ENCODE peak calls at places on chromosomes 5 and 9, in six cellular contexts. One of them, this sample, is unnamed.

GRCh38 chr9:98961513-98962180 is 17.9 kb downstream of the COL15A1 start:
- DNase-seq in neuronal stem cell: no peak
- DNase-seq in naive thymus-derived CD4-positive, alpha-beta T cell: no peak
- DNase-seq in A549: no peak
- DNase-seq in breast epithelium: no peak
- DNase-seq in OCI-LY7: no peak
- DNase-seq in this sample: no peak

GRCh38 chr5:66647146-66647856 is 51.1 kb downstream of the MAST4 start:
- DNase-seq in A549: no peak
- DNase-seq in OCI-LY7: no peak
- DNase-seq in neuronal stem cell: no peak
- DNase-seq in breast epithelium: no peak
- DNase-seq in naive thymus-derived CD4-positive, alpha-beta T cell: no peak
- DNase-seq in this sample: no peak

GRCh38 chr5:132526290-132526973 is 16.9 kb downstream of the IL5 start:
- DNase-seq in breast epithelium: no peak
- DNase-seq in naive thymus-derived CD4-positive, alpha-beta T cell: peak; percentile 48
- DNase-seq in OCI-LY7: peak; percentile 65
- DNase-seq in A549: peak; percentile 59
- DNase-seq in neuronal stem cell: peak; percentile 69
- DNase-seq in this sample: no peak

GRCh38 chr5:178186417-178186816 is 754 bp downstream of the GMCL2 start:
- DNase-seq in OCI-LY7: no peak
- DNase-seq in neuronal stem cell: no peak
- DNase-seq in breast epithelium: no peak
- DNase-seq in naive thymus-derived CD4-positive, alpha-beta T cell: no peak
- DNase-seq in A549: no peak
- DNase-seq in this sample: no peak

GRCh38 chr5:93503598-93504067 is 77.4 kb downstream of the NR2F1-AS1 start:
- DNase-seq in breast epithelium: no peak
- DNase-seq in naive thymus-derived CD4-positive, alpha-beta T cell: no peak
- DNase-seq in neuronal stem cell: no peak
- DNase-seq in OCI-LY7: no peak
- DNase-seq in A549: peak; percentile 44
- DNase-seq in this sample: no peak

GRCh38 chr5:100691545-100691944 is 156.4 kb downstream of the FAM174A start:
- DNase-seq in neuronal stem cell: no peak
- DNase-seq in A549: no peak
- DNase-seq in breast epithelium: no peak
- DNase-seq in OCI-LY7: no peak
- DNase-seq in naive thymus-derived CD4-positive, alpha-beta T cell: no peak
- DNase-seq in this sample: no peak

GRCh38 chr5:10354048-10354872 is 765 bp downstream of the MARCHF6 start:
- DNase-seq in OCI-LY7: peak; percentile 62
- DNase-seq in breast epithelium: no peak
- DNase-seq in neuronal stem cell: peak; percentile 54
- DNase-seq in naive thymus-derived CD4-positive, alpha-beta T cell: peak; percentile 42
- DNase-seq in A549: peak; percentile 74
- DNase-seq in this sample: peak; percentile 29

GRCh38 chr9:109331353-109331752 is 10.5 kb upstream of the EPB41L4B start:
- DNase-seq in naive thymus-derived CD4-positive, alpha-beta T cell: no peak
- DNase-seq in A549: no peak
- DNase-seq in breast epithelium: peak; percentile 95
- DNase-seq in neuronal stem cell: no peak
- DNase-seq in OCI-LY7: no peak
- DNase-seq in this sample: no peak

GRCh38 chr9:3992924-3993323 is 306.9 kb downstream of the GLIS3 start:
- DNase-seq in neuronal stem cell: no peak
- DNase-seq in breast epithelium: no peak
- DNase-seq in A549: no peak
- DNase-seq in OCI-LY7: no peak
- DNase-seq in naive thymus-derived CD4-positive, alpha-beta T cell: no peak
- DNase-seq in this sample: no peak

GRCh38 chr9:21576331-21577189 is 94.4 kb upstream of the IFNE start:
- DNase-seq in OCI-LY7: no peak
- DNase-seq in naive thymus-derived CD4-positive, alpha-beta T cell: peak; percentile 60
- DNase-seq in neuronal stem cell: peak; percentile 80
- DNase-seq in breast epithelium: no peak
- DNase-seq in A549: peak; percentile 80
- DNase-seq in this sample: no peak

GRCh38 chr9:26779072-26779471 is 113.5 kb downstream of the CAAP1 start:
- DNase-seq in A549: peak; percentile 28
- DNase-seq in neuronal stem cell: no peak
- DNase-seq in breast epithelium: no peak
- DNase-seq in OCI-LY7: no peak
- DNase-seq in naive thymus-derived CD4-positive, alpha-beta T cell: no peak
- DNase-seq in this sample: no peak

GRCh38 chr9:79617395-79617794 is 45.6 kb downstream of the TLE4 start:
- DNase-seq in A549: no peak
- DNase-seq in OCI-LY7: no peak
- DNase-seq in breast epithelium: no peak
- DNase-seq in neuronal stem cell: no peak
- DNase-seq in naive thymus-derived CD4-positive, alpha-beta T cell: no peak
- DNase-seq in this sample: no peak

GRCh38 chr5:139660105-139660915 is 12.2 kb downstream of the CXXC5 start:
- DNase-seq in neuronal stem cell: no peak
- DNase-seq in breast epithelium: peak; percentile 91
- DNase-seq in A549: peak; percentile 68
- DNase-seq in naive thymus-derived CD4-positive, alpha-beta T cell: no peak
- DNase-seq in OCI-LY7: peak; percentile 32
- DNase-seq in this sample: no peak

GRCh38 chr5:51468196-51468595 is 84.9 kb downstream of the ISL1 start:
- DNase-seq in breast epithelium: no peak
- DNase-seq in OCI-LY7: no peak
- DNase-seq in A549: no peak
- DNase-seq in neuronal stem cell: no peak
- DNase-seq in naive thymus-derived CD4-positive, alpha-beta T cell: no peak
- DNase-seq in this sample: no peak

GRCh38 chr9:33029106-33029788 is 4.2 kb downstream of the DNAJA1 start:
- DNase-seq in A549: peak; percentile 34
- DNase-seq in breast epithelium: no peak
- DNase-seq in naive thymus-derived CD4-positive, alpha-beta T cell: no peak
- DNase-seq in neuronal stem cell: no peak
- DNase-seq in OCI-LY7: no peak
- DNase-seq in this sample: no peak

GRCh38 chr5:154375331-154376008 is 70.3 kb upstream of the SAP30L start:
- DNase-seq in breast epithelium: no peak
- DNase-seq in A549: no peak
- DNase-seq in OCI-LY7: no peak
- DNase-seq in neuronal stem cell: no peak
- DNase-seq in naive thymus-derived CD4-positive, alpha-beta T cell: no peak
- DNase-seq in this sample: no peak

GRCh38 chr5:14721990-14722656 is 57.6 kb downstream of the OTULIN start:
- DNase-seq in A549: no peak
- DNase-seq in naive thymus-derived CD4-positive, alpha-beta T cell: no peak
- DNase-seq in neuronal stem cell: no peak
- DNase-seq in OCI-LY7: no peak
- DNase-seq in breast epithelium: no peak
- DNase-seq in this sample: no peak

GRCh38 chr5:3304346-3304745 is 291.3 kb upstream of the IRX1 start:
- DNase-seq in A549: no peak
- DNase-seq in naive thymus-derived CD4-positive, alpha-beta T cell: no peak
- DNase-seq in OCI-LY7: no peak
- DNase-seq in breast epithelium: no peak
- DNase-seq in neuronal stem cell: no peak
- DNase-seq in this sample: no peak

GRCh38 chr9:6243746-6244145 is 28.1 kb downstream of the IL33 start:
- DNase-seq in naive thymus-derived CD4-positive, alpha-beta T cell: no peak
- DNase-seq in A549: no peak
- DNase-seq in neuronal stem cell: no peak
- DNase-seq in OCI-LY7: no peak
- DNase-seq in breast epithelium: no peak
- DNase-seq in this sample: no peak

GRCh38 chr9:83707518-83707767 is 315 bp downstream of the UBQLN1 start:
- DNase-seq in naive thymus-derived CD4-positive, alpha-beta T cell: no peak
- DNase-seq in A549: no peak
- DNase-seq in breast epithelium: no peak
- DNase-seq in neuronal stem cell: no peak
- DNase-seq in OCI-LY7: no peak
- DNase-seq in this sample: no peak
- H3K4me3 ChIP-seq in naive thymus-derived CD4-positive, alpha-beta T cell: peak overlapping the region; percentile 79
- H3K4me3 ChIP-seq in A549: peak overlapping the region; percentile 76
- H3K4me3 ChIP-seq in breast epithelium: peak overlapping the region; percentile 88
- H3K4me3 ChIP-seq in neuronal stem cell: peak overlapping the region; percentile 77
- H3K4me3 ChIP-seq in OCI-LY7: peak overlapping the region; percentile 89
- H3K4me3 ChIP-seq in this sample: peak overlapping the region; percentile 97

DNA sequence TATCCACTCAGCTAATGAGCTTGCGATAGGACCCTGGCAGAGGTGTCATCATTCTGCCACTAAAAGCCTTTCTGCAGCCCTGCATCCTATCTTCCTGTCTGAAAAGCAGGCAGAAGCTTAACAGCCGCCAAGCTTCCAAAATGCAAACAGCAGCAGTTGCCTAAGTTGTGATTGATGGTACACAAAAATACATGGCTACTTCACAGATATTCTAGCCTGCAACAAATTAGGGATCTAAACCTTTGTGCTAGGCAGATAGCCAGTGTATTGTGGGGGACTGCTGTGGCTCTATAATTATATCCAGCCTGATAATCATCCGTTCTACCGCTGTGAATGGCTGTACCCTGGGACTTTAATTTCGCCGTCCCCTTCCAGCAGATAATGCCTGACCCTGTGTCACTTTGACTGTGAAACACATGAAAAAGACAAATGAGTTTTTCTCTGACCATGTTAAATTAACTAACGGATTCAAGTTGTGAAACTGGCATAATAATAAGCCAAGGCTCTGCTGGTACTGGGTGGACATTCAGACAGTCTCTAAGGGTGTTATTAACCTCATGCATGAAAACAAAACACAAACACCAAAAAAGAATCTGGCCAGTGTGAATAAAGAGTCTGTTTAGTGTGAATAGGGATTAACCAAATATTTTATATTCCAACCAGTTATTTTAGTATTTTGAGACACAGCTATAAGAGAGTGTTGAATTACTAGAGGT is 45.9 kb downstream of the SEMA6A start:
- DNase-seq in neuronal stem cell: no peak
- DNase-seq in breast epithelium: no peak
- DNase-seq in naive thymus-derived CD4-positive, alpha-beta T cell: no peak
- DNase-seq in OCI-LY7: no peak
- DNase-seq in A549: no peak
- DNase-seq in this sample: no peak
- H3K4me1 ChIP-seq in neuronal stem cell: peaks cover 14% of the 10 kb centered on the region
- H3K4me1 ChIP-seq in breast epithelium: no peaks in the 10 kb centered on the region
- H3K4me1 ChIP-seq in naive thymus-derived CD4-positive, alpha-beta T cell: no peaks in the 10 kb centered on the region
- H3K4me1 ChIP-seq in OCI-LY7: no peaks in the 10 kb centered on the region
- H3K4me1 ChIP-seq in A549: no peaks in the 10 kb centered on the region
- H3K4me1 ChIP-seq in this sample: no peaks in the 10 kb centered on the region

GRCh38 chr9:113955076-113955752 is 79.1 kb downstream of the ZNF618 start:
- DNase-seq in A549: no peak
- DNase-seq in breast epithelium: no peak
- DNase-seq in neuronal stem cell: no peak
- DNase-seq in OCI-LY7: no peak
- DNase-seq in naive thymus-derived CD4-positive, alpha-beta T cell: no peak
- DNase-seq in this sample: no peak

GRCh38 chr9:113958556-113958955 is 82.4 kb downstream of the ZNF618 start:
- DNase-seq in naive thymus-derived CD4-positive, alpha-beta T cell: no peak
- DNase-seq in A549: no peak
- DNase-seq in OCI-LY7: no peak
- DNase-seq in breast epithelium: no peak
- DNase-seq in neuronal stem cell: no peak
- DNase-seq in this sample: no peak

GRCh38 chr9:113953541-113953940 is 77.4 kb downstream of the ZNF618 start:
- DNase-seq in breast epithelium: no peak
- DNase-seq in A549: no peak
- DNase-seq in neuronal stem cell: no peak
- DNase-seq in naive thymus-derived CD4-positive, alpha-beta T cell: no peak
- DNase-seq in OCI-LY7: no peak
- DNase-seq in this sample: peak; percentile 27

GRCh38 chr9:113957778-113958430 is 81.8 kb downstream of the ZNF618 start:
- DNase-seq in breast epithelium: no peak
- DNase-seq in OCI-LY7: no peak
- DNase-seq in neuronal stem cell: no peak
- DNase-seq in A549: peak; percentile 37
- DNase-seq in naive thymus-derived CD4-positive, alpha-beta T cell: no peak
- DNase-seq in this sample: no peak

DNA sequence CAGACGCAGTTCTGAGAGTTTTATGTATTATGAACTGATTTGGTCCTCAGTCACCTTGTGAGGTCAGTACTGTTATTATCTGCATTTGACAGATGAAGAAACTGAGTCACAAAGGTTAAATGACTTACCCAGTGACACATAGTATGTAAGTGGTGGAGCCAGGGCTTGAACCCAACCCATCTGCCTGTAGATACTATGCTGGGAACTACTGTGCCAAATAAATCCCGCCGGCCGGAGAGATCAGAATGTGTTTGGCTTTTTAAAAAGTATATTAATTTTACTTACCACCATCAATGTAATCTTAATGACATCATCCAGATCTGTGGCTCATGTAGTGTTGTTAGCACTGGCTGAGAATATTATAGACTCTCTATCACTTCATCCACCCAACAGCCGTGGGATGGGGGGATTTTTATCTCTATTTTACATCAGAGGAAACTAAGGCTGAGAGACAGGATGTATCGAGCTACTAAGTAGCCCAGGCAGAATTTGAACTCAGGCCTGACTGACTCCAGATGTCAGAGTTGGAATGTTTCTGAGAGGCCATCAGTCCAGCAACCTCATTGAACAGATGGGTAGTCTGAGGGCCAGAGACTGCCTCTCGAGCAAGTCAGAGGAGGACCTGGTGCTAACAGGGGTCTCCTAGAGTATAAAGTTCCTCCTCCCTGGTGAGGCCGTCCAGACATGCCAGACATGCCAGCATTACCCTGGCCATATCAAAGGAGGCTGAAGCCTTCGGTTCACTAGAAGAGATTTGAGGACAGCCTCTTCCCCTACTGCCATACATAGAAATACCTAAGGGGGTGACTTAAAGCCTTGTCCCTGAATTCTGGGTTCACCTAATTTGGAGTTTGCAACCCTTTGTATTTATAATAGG is 81.0 kb downstream of the ZNF618 start:
- DNase-seq in OCI-LY7: no peak
- DNase-seq in naive thymus-derived CD4-positive, alpha-beta T cell: no peak
- DNase-seq in neuronal stem cell: no peak
- DNase-seq in breast epithelium: no peak
- DNase-seq in A549: no peak
- DNase-seq in this sample: no peak
- H3K4me3 ChIP-seq in OCI-LY7: no peak overlapping the region
- H3K4me3 ChIP-seq in naive thymus-derived CD4-positive, alpha-beta T cell: no peak overlapping the region
- H3K4me3 ChIP-seq in neuronal stem cell: no peak overlapping the region
- H3K4me3 ChIP-seq in breast epithelium: no peak overlapping the region
- H3K4me3 ChIP-seq in A549: no peak overlapping the region
- H3K4me3 ChIP-seq in this sample: no peak overlapping the region

DNA sequence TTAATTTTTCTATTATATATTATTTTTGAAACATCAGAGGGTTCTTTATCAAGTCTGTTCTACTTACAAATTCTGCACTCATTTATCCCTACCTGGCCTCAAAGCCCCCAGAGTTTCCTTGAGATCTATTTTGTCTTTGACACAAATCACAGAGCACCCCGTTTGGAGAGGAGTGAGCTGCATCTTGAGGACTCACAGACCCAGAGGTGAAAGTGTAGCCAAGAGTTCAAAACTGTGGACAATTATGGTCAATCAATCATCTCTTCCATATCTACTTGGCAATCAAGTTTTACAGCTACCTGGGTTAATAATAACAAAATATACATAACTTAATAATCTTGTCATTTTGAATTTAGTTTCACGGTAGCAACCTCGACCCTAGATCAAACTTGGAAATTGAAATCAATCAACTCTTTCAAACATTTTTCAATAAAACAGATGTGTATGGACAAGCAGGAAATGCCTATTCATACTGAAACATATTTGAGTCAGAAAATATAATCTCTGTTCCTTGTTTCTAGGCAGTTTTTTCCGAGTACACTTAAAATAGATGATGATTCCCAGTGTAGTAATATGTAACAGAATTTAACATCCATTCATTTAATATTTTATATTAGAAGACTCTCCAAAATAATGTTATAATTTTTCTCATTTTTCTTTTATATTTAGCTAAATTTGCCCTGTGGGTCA is 13.7 kb upstream of the SYK start:
- DNase-seq in A549: no peak
- DNase-seq in OCI-LY7: no peak
- DNase-seq in naive thymus-derived CD4-positive, alpha-beta T cell: no peak
- DNase-seq in breast epithelium: no peak
- DNase-seq in neuronal stem cell: no peak
- DNase-seq in this sample: no peak
- H3K4me1 ChIP-seq in A549: no peaks in the 10 kb centered on the region
- H3K4me1 ChIP-seq in OCI-LY7: peaks cover 4% of the 10 kb centered on the region
- H3K4me1 ChIP-seq in naive thymus-derived CD4-positive, alpha-beta T cell: no peaks in the 10 kb centered on the region
- H3K4me1 ChIP-seq in breast epithelium: no peaks in the 10 kb centered on the region
- H3K4me1 ChIP-seq in neuronal stem cell: peaks cover 3% of the 10 kb centered on the region
- H3K4me1 ChIP-seq in this sample: no peaks in the 10 kb centered on the region